ENCODE peak calls at places on chromosomes 3 and 15, in five cellular contexts. E, Y, T, S and H are unnamed samples.

GRCh38 chr3:161149529-161149928 is 44.4 kb upstream of the B3GALNT1 start:
- DNase-seq in S (no peak), Y (peak), T (no peak), E (peak), H (peak)

GRCh38 chr3:30438121-30438520 is 168.3 kb upstream of the TGFBR2 start:
- DNase-seq in S (no peak), E (no peak), Y (no peak), T (no peak), H (no peak)

GRCh38 chr3:10702961-10703740 is 112.9 kb upstream of the SLC6A11 start:
- DNase-seq in S (peak), E (no peak), Y (no peak), T (peak), H (no peak)

GRCh38 chr15:35448294-35448693 is 97.7 kb downstream of the DPH6 start:
- DNase-seq in T (no peak), S (no peak), E (no peak), Y (no peak), H (no peak)

GRCh38 chr3:105866656-105867653 is 1.9 kb downstream of the CBLB start:
- DNase-seq in E (peak), Y (peak), T (no peak), S (no peak), H (no peak)

GRCh38 chr15:82803793-82804574 is 1.9 kb downstream of the FSD2 start:
- DNase-seq in Y (no peak), T (no peak), S (no peak), E (peak), H (no peak)

GRCh38 chr3:130835483-130835882 is 58.4 kb upstream of the ATP2C1 start:
- DNase-seq in S (no peak), T (no peak), Y (no peak), E (peak), H (no peak)

GRCh38 chr3:127077068-127077467 is 94.2 kb downstream of the PLXNA1 start:
- DNase-seq in S (no peak), T (no peak), Y (no peak), E (no peak), H (no peak)

GRCh38 chr3:123084738-123085237 is 18.0 kb downstream of the PDIA5 start:
- DNase-seq in S (no peak), E (peak), T (no peak), Y (no peak), H (no peak)

GRCh38 chr3:195543642-195544536 is 764 bp upstream of the PPP1R2 start:
- DNase-seq in T (no peak), Y (no peak), E (peak), S (no peak), H (no peak)

GRCh38 chr15:35753486-35753885 is 207.5 kb upstream of the DPH6 start:
- DNase-seq in Y (peak), T (no peak), S (no peak), E (peak), H (no peak)

DNA sequence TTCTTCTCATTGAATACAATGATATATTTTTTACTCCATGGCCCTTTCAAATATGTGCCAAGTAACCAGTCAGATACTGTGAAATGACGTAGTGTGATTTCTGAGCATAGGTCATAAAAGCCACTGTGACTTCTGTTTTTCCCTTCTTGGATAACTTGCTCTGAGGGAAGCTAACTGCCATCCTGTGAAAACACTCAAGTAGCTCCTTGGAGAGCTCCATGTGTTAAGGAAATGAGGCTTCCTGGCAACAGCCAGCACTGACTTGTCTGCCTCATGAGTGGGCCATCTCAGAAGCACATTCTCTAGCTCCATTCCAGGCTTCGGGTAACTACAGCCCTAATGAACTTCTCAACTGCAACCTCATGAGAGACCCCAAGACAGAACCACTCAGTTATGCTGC is 9.5 kb upstream of the CCDC80 start:
- DNase-seq in Y (peak), S (no peak), E (peak), T (no peak), H (no peak)
- H3K9ac ChIP-seq in Y (peak), S (no peak), E (no peak), T (no peak), H (no peak)

GRCh38 chr3:142861926-142862325 is 27.0 kb downstream of the PCOLCE2 start:
- DNase-seq in E (no peak), S (no peak), Y (no peak), T (no peak), H (no peak)
- H3K9ac ChIP-seq in E (no peak), S (peak), Y (no peak), T (no peak), H (no peak)

GRCh38 chr3:149969110-149969944 is 1.4 kb downstream of the PFN2 start:
- DNase-seq in E (peak), T (peak), S (peak), Y (peak), H (peak)
- H3K9ac ChIP-seq in E (peak), T (peak), S (peak), Y (peak), H (peak)

GRCh38 chr3:71127052-71127451 is 456.5 kb downstream of the FOXP1 start:
- DNase-seq in E (no peak), Y (no peak), T (no peak), S (no peak), H (no peak)
- H3K9ac ChIP-seq in E (peak), Y (peak), T (no peak), S (no peak), H (peak)